ENCODE peak calls at places on chromosomes 2 and 18, in nine cellular contexts. T is HEK293T, A is H9, P is activated T-cell treated with anti-CD3 and anti-CD28 coated beads for 24 hours, H is kidney epithelial cell, X is dermis blood vessel endothelial cell, F is anterior cingulate cortex, S is iris pigment epithelial cell, I is NCI-H226. M is an unnamed sample.

GRCh38 chr2:75390184-75390583 is 170.6 kb downstream of the EVA1A start:
- DNase-seq in T (no peak), A (no peak), P (no peak), H (no peak), X (no peak), F (no peak), S (no peak), I (no peak), M (no peak)

GRCh38 chr2:43519711-43520221 is 76.1 kb downstream of the THADA start:
- DNase-seq in T (no peak), A (no peak), P (no peak), H (peak), X (peak), F (no peak), S (peak), I (peak), M (peak)

GRCh38 chr2:233802132-233802815 is 24.1 kb downstream of the MROH2A start:
- DNase-seq in T (no peak), A (no peak), P (no peak), H (no peak), X (no peak), F (no peak), S (no peak), I (no peak), M (no peak)

GRCh38 chr18:75252136-75252535 is 41.5 kb downstream of the TSHZ1 start:
- DNase-seq in T (no peak), A (no peak), P (no peak), H (no peak), X (no peak), F (no peak), S (no peak), I (no peak), M (no peak)

GRCh38 chr18:5678779-5679406 is 135.1 kb upstream of the EPB41L3 start:
- DNase-seq in T (no peak), A (no peak), P (no peak), H (no peak), X (no peak), F (no peak), S (no peak), I (no peak), M (no peak)

GRCh38 chr2:163682695-163683094 is 53.1 kb downstream of the FIGN start:
- DNase-seq in T (no peak), A (no peak), P (no peak), H (no peak), X (peak), F (no peak), S (peak), I (no peak), M (no peak)

GRCh38 chr2:40281021-40281940 is 170.6 kb downstream of the SLC8A1 start:
- DNase-seq in T (no peak), A (no peak), P (no peak), H (peak), X (no peak), F (no peak), S (peak), I (peak), M (peak)

GRCh38 chr18:52348209-52348608 is 8.2 kb downstream of the DCC start:
- DNase-seq in T (peak), A (peak), P (no peak), H (no peak), X (no peak), F (no peak), S (peak), I (no peak), M (no peak)

GRCh38 chr18:61606068-61606660 is 272.9 kb downstream of the CDH20 start:
- DNase-seq in T (no peak), A (peak), P (no peak), H (no peak), X (peak), F (no peak), S (peak), I (no peak), M (no peak)

GRCh38 chr18:28132084-28132483 is 44.8 kb downstream of the CDH2 start:
- DNase-seq in T (no peak), A (no peak), P (no peak), H (no peak), X (no peak), F (no peak), S (no peak), I (peak), M (no peak)

GRCh38 chr2:143732076-143732475 is 602.9 kb downstream of the ARHGAP15 start:
- DNase-seq in T (no peak), A (no peak), P (no peak), H (no peak), X (no peak), F (no peak), S (no peak), I (peak), M (peak)

GRCh38 chr18:55136864-55137263 is 177.6 kb upstream of the CCDC68 start:
- DNase-seq in T (no peak), A (no peak), P (no peak), H (no peak), X (no peak), F (no peak), S (peak), I (peak), M (no peak)

GRCh38 chr18:8705280-8705940 is at the start of gene MTCL1:
- DNase-seq in T (peak), A (peak), P (no peak), H (no peak), X (peak), F (no peak), S (peak), I (peak), M (no peak)

GRCh38 chr2:148554459-148555247 is 89.9 kb upstream of the EPC2 start:
- DNase-seq in T (no peak), A (peak), P (no peak), H (no peak), X (no peak), F (no peak), S (peak), I (peak), M (no peak)

GRCh38 chr2:98419977-98420725 is 24.5 kb upstream of the INPP4A start:
- DNase-seq in T (no peak), A (no peak), P (no peak), H (no peak), X (peak), F (no peak), S (no peak), I (no peak), M (no peak)

GRCh38 chr2:109126501-109126860 is 2.5 kb upstream of the SH3RF3 start:
- DNase-seq in T (no peak), A (no peak), P (no peak), H (peak), X (no peak), F (no peak), S (peak), I (peak), M (peak)

GRCh38 chr18:61582205-61582710 is 249.0 kb downstream of the CDH20 start:
- DNase-seq in T (no peak), A (no peak), P (no peak), H (no peak), X (no peak), F (no peak), S (no peak), I (no peak), M (no peak)

GRCh38 chr18:25843791-25844190 is 246.6 kb downstream of the SS18 start:
- DNase-seq in T (no peak), A (no peak), P (no peak), H (no peak), X (no peak), F (no peak), S (no peak), I (no peak), M (no peak)

GRCh38 chr18:13035249-13035914 is 44.2 kb downstream of the CEP192 start:
- DNase-seq in T (no peak), A (no peak), P (no peak), H (no peak), X (no peak), F (no peak), S (peak), I (peak), M (no peak)

GRCh38 chr18:59906203-59906602 is 6.4 kb downstream of the PMAIP1 start:
- DNase-seq in T (no peak), A (no peak), P (no peak), H (no peak), X (no peak), F (no peak), S (no peak), I (no peak), M (no peak)

GRCh38 chr18:49041677-49042570 is 91.2 kb upstream of the SMAD7 start:
- DNase-seq in T (no peak), A (peak), P (no peak), H (no peak), X (peak), F (no peak), S (peak), I (peak), M (no peak)

GRCh38 chr2:120013569-120014223 is 819 bp downstream of the EPB41L5 start:
- DNase-seq in T (no peak), A (peak), P (no peak), H (no peak), X (no peak), F (no peak), S (no peak), I (no peak), M (no peak)

GRCh38 chr2:174125151-174125550 is 123.2 kb downstream of the OLA1 start:
- DNase-seq in T (no peak), A (no peak), P (no peak), H (no peak), X (no peak), F (no peak), S (no peak), I (no peak), M (no peak)

GRCh38 chr2:46296216-46296839 is 879 bp upstream of the EPAS1 start:
- DNase-seq in T (no peak), A (peak), P (no peak), H (no peak), X (no peak), F (no peak), S (no peak), I (no peak), M (no peak)

GRCh38 chr2:1784087-1784486 is 39.8 kb upstream of the PXDN start:
- DNase-seq in T (no peak), A (no peak), P (no peak), H (no peak), X (peak), F (no peak), S (no peak), I (no peak), M (no peak)

GRCh38 chr2:68157002-68157401 is 686 bp upstream of the PNO1 start:
- DNase-seq in T (no peak), A (no peak), P (no peak), H (no peak), X (no peak), F (no peak), S (peak), I (no peak), M (no peak)

GRCh38 chr18:48228841-48229240 is 180.3 kb downstream of the ZBTB7C start:
- DNase-seq in T (no peak), A (no peak), P (no peak), H (no peak), X (no peak), F (no peak), S (no peak), I (no peak), M (no peak)

GRCh38 chr18:43129946-43130523 is 14.6 kb upstream of the RIT2 start:
- DNase-seq in T (no peak), A (no peak), P (no peak), H (no peak), X (no peak), F (no peak), S (peak), I (no peak), M (no peak)

GRCh38 chr2:20796374-20796791 is 26.5 kb downstream of the LDAH start:
- DNase-seq in T (no peak), A (no peak), P (no peak), H (no peak), X (no peak), F (no peak), S (peak), I (peak), M (peak)